ENCODE peak calls at places on chromosomes 4 and X, in four cellular contexts. H is fibroblast of the aortic adventitia, G is globus pallidus, W is body of pancreas. O is an unnamed sample.

GRCh38 chr4:19380600-19380999 is 871.1 kb upstream of the SLIT2 start:
- DNase-seq in W (no peak), H (no peak), G (no peak), O (peak; percentile 32)

GRCh38 chrX:44010626-44011025 is 37.4 kb upstream of the NDP start:
- DNase-seq in W (no peak), G (no peak), H (no peak), O (no peak)

GRCh38 chr4:18934197-18934596 is 912.6 kb upstream of the LCORL start:
- DNase-seq in W (no peak), G (peak; percentile 2), H (no peak), O (peak; percentile 4)

GRCh38 chr4:73609688-73610087 is 10.5 kb downstream of the RASSF6 start:
- DNase-seq in W (no peak), H (peak; percentile 72), G (no peak), O (peak; percentile 63)

GRCh38 chrX:132071260-132071659 is 48.2 kb downstream of the STK26 start:
- DNase-seq in H (peak; percentile 31), W (no peak), G (no peak), O (peak; percentile 41)

GRCh38 chrX:110418857-110419249 is 60.2 kb downstream of the RTL9 start:
- DNase-seq in G (no peak), H (no peak), W (no peak), O (peak; percentile 78)

GRCh38 chr4:24772952-24773351 is 22.4 kb upstream of the SOD3 start:
- DNase-seq in G (no peak), H (no peak), W (no peak), O (no peak)

GRCh38 chrX:41542151-41542935 is 95.2 kb downstream of the NYX start:
- DNase-seq in H (peak; percentile 53), G (no peak), W (no peak), O (no peak)

GRCh38 chrX:39795591-39795990 is 302.2 kb downstream of the BCOR start:
- DNase-seq in H (no peak), G (no peak), W (no peak), O (no peak)

GRCh38 chrX:19886888-19887531 is 390 bp downstream of the SH3KBP1 start:
- DNase-seq in G (no peak), H (no peak), W (no peak), O (peak; percentile 19)

GRCh38 chr4:140085062-140085622 is 68.8 kb downstream of the MAML3 start:
- DNase-seq in W (no peak), G (no peak), H (no peak), O (no peak)

GRCh38 chrX:136039968-136040367 is 54.7 kb downstream of the SLC9A6 start:
- DNase-seq in W (no peak), H (no peak), G (no peak), O (peak; percentile 53)

GRCh38 chr4:139015948-139016451 is 419 bp downstream of the NOCT start:
- DNase-seq in H (peak; percentile 40), W (peak; percentile 53), G (no peak), O (peak; percentile 23)

GRCh38 chr4:169293343-169294176 is 22.8 kb upstream of the SH3RF1 start:
- DNase-seq in W (no peak), H (no peak), G (no peak), O (no peak)

GRCh38 chr4:78320353-78320935 is 231.1 kb upstream of the ANXA3 start:
- DNase-seq in H (no peak), G (no peak), W (no peak), O (peak; percentile 70)

GRCh38 chr4:109433281-109434006 is at the start of gene SEC24B:
- DNase-seq in H (peak; percentile 71), G (peak; percentile 79), W (peak; percentile 87), O (peak; percentile 77)

GRCh38 chr4:41725254-41725653 is 23.3 kb downstream of the PHOX2B start:
- DNase-seq in W (no peak), G (no peak), H (no peak), O (no peak)

GRCh38 chr4:3031357-3032064 is 42.8 kb downstream of the HTT-AS start:
- DNase-seq in H (no peak), W (peak; percentile 88), G (no peak), O (no peak)

GRCh38 chr4:137678796-137679195 is 146.5 kb upstream of the PCDH18 start:
- DNase-seq in G (no peak), W (no peak), H (peak; percentile 76), O (peak; percentile 81)

GRCh38 chrX:42237956-42238355 is 314.6 kb upstream of the CASK start:
- DNase-seq in W (no peak), H (no peak), G (no peak), O (peak; percentile 7)

GRCh38 chrX:120504569-120504968 is 35.5 kb upstream of the LAMP2 start:
- DNase-seq in G (no peak), W (no peak), H (no peak), O (no peak)

GRCh38 chr4:88188738-88189417 is 30.4 kb upstream of the ABCG2 start:
- DNase-seq in G (no peak), W (no peak), H (no peak), O (no peak)

GRCh38 chr4:164959896-164960295 is 17.6 kb downstream of the TRIM61 start:
- DNase-seq in W (no peak), G (no peak), H (peak; percentile 6), O (no peak)

GRCh38 chr4:163815776-163816175 is 321.3 kb downstream of the TMA16 start:
- DNase-seq in H (no peak), W (no peak), G (no peak), O (no peak)

GRCh38 chrX:84224741-84225140 is 36.7 kb upstream of the RPS6KA6 start:
- DNase-seq in G (no peak), W (peak; percentile 17), H (no peak), O (no peak)

GRCh38 chrX:87621697-87622096 is 104.1 kb downstream of the KLHL4 start:
- DNase-seq in H (peak; percentile 46), W (no peak), G (no peak), O (peak; percentile 76)

GRCh38 chrX:7316280-7316679 is 168.3 kb upstream of the PUDP start:
- DNase-seq in W (no peak), G (no peak), H (no peak), O (peak; percentile 2)

GRCh38 chr4:183658362-183659028 is 490 bp downstream of the RWDD4 start:
- DNase-seq in H (peak; percentile 19), G (peak; percentile 17), W (peak; percentile 14), O (no peak)

GRCh38 chr4:16065066-16065465 is 18.8 kb downstream of the PROM1 start:
- DNase-seq in W (no peak), G (no peak), H (no peak), O (no peak)

GRCh38 chr4:140969296-140969695 is 164.0 kb downstream of the RNF150 start:
- DNase-seq in W (no peak), H (no peak), G (no peak), O (no peak)

GRCh38 chrX:154799554-154800348 is 5.5 kb downstream of the MPP1 start:
- DNase-seq in W (peak; percentile 78), H (no peak), G (no peak), O (peak; percentile 28)

GRCh38 chrX:40368611-40369061 is 212.1 kb upstream of the ATP6AP2 start:
- DNase-seq in W (no peak), H (no peak), G (no peak), O (no peak)

GRCh38 chrX:119516157-119516702 is 48.0 kb downstream of the SLC25A5 start:
- DNase-seq in G (peak; percentile 68), W (peak; percentile 33), H (peak; percentile 72), O (peak; percentile 53)

GRCh38 chr4:112038861-112039260 is 106.4 kb upstream of the FAM241A start:
- DNase-seq in H (peak; percentile 12), G (no peak), W (no peak), O (peak; percentile 70)

GRCh38 chr4:45102716-45103115 is 376.4 kb upstream of the GNPDA2 start:
- DNase-seq in W (no peak), H (no peak), G (no peak), O (no peak)

GRCh38 chr4:73309211-73309610 is 50.6 kb upstream of the ANKRD17 start:
- DNase-seq in H (peak; percentile 54), G (no peak), W (no peak), O (peak; percentile 62)

GRCh38 chr4:64747919-64748715 is 338.9 kb upstream of the TECRL start:
- DNase-seq in G (no peak), W (no peak), H (no peak), O (no peak)

GRCh38 chrX:38886112-38886511 is 84.9 kb downstream of the MID1IP1 start:
- DNase-seq in H (no peak), G (no peak), W (no peak), O (no peak)

GRCh38 chrX:16320765-16321355 is 153.6 kb downstream of the MAGEB17 start:
- DNase-seq in G (no peak), H (peak; percentile 21), W (no peak), O (peak; percentile 45)